ENCODE peak calls at places on chromosome X, in six cellular contexts. J, S, N, U, V and R are unnamed samples. For H3K27me3, the result is how much of the 10 kb centered on the place peaks cover.

GRCh38 chrX:120795301-120795700 is 80.4 kb downstream of the CT47B1 start:
- DNase-seq in J (no peak), S (no peak), N (no peak), U (no peak), V (no peak), R (no peak)

GRCh38 chrX:154855256-154855655 is 20.8 kb upstream of the SMIM9 start:
- DNase-seq in J (no peak), S (no peak), N (no peak), U (no peak), V (no peak), R (no peak)

GRCh38 chrX:1727531-1728027 is 112.7 kb downstream of the ASMT start:
- DNase-seq in J (no peak), S (no peak), N (no peak), U (no peak), V (no peak), R (peak)

GRCh38 chrX:116204947-116205346 is 34.4 kb downstream of the AGTR2 start:
- DNase-seq in J (no peak), S (no peak), N (no peak), U (no peak), V (peak), R (no peak)

GRCh38 chrX:1554469-1555210 is 17.7 kb upstream of the P2RY8 start:
- DNase-seq in J (peak), S (no peak), N (peak), U (no peak), V (no peak), R (no peak)

GRCh38 chrX:35787867-35788266 is 10.3 kb upstream of the MAGEB16 start:
- DNase-seq in J (no peak), S (no peak), N (no peak), U (no peak), V (no peak), R (no peak)

GRCh38 chrX:124497386-124497785 is 151.0 kb downstream of the SH2D1A start:
- DNase-seq in J (no peak), S (no peak), N (no peak), U (no peak), V (no peak), R (no peak)

GRCh38 chrX:68429216-68429615 is 4.1 kb downstream of the OPHN1 start:
- DNase-seq in J (no peak), S (no peak), N (no peak), U (no peak), V (no peak), R (no peak)

GRCh38 chrX:44748014-44748413 is 95.8 kb upstream of the DUSP21 start:
- DNase-seq in J (no peak), S (no peak), N (no peak), U (no peak), V (no peak), R (no peak)

GRCh38 chrX:143945171-143945570 is 61.3 kb downstream of the UBE2NL start:
- DNase-seq in J (no peak), S (no peak), N (no peak), U (no peak), V (no peak), R (no peak)

GRCh38 chrX:130091976-130092522 is 18.2 kb downstream of the ELF4 start:
- DNase-seq in J (no peak), S (peak), N (peak), U (no peak), V (no peak), R (peak)

GRCh38 chrX:107355533-107355932 is 93.9 kb upstream of the FRMPD3 start:
- DNase-seq in J (no peak), S (no peak), N (no peak), U (no peak), V (no peak), R (no peak)

GRCh38 chrX:13223868-13224555 is 95.8 kb downstream of the ATXN3L start:
- DNase-seq in J (no peak), S (no peak), N (no peak), U (no peak), V (no peak), R (peak)

GRCh38 chrX:69987691-69988090 is 62.0 kb downstream of the AWAT2 start:
- DNase-seq in J (no peak), S (no peak), N (no peak), U (no peak), V (no peak), R (no peak)

GRCh38 chrX:15674514-15674898 is 9.9 kb upstream of the CLTRN start:
- DNase-seq in J (peak), S (peak), N (peak), U (peak), V (peak), R (peak)

GRCh38 chrX:12984629-12985303 is 9.9 kb downstream of the TMSB4X start:
- DNase-seq in J (no peak), S (no peak), N (no peak), U (peak), V (peak), R (peak)

GRCh38 chrX:151694661-151695582 is at the start of gene PRRG3:
- DNase-seq in J (no peak), S (no peak), N (no peak), U (no peak), V (no peak), R (no peak)

GRCh38 chrX:71998836-71999509 is 88.3 kb downstream of the NHSL2 start:
- DNase-seq in J (no peak), S (no peak), N (no peak), U (no peak), V (no peak), R (no peak)

GRCh38 chrX:148536961-148537360 is 36.5 kb downstream of the AFF2 start:
- DNase-seq in J (no peak), S (no peak), N (no peak), U (no peak), V (no peak), R (no peak)

GRCh38 chrX:78124304-78124703 is 15.1 kb downstream of the TAF9B start:
- DNase-seq in J (no peak), S (no peak), N (no peak), U (no peak), V (no peak), R (no peak)

GRCh38 chrX:69298466-69299140 is 133.3 kb upstream of the PJA1 start:
- DNase-seq in J (no peak), S (no peak), N (no peak), U (no peak), V (no peak), R (no peak)

GRCh38 chrX:110531873-110532272 is 173.2 kb downstream of the RTL9 start:
- DNase-seq in J (no peak), S (no peak), N (no peak), U (no peak), V (no peak), R (no peak)

GRCh38 chrX:150731795-150732194 is 38.6 kb downstream of the MTMR1 start:
- DNase-seq in J (no peak), S (no peak), N (no peak), U (no peak), V (no peak), R (peak)

GRCh38 chrX:13087322-13088154 is 43.1 kb upstream of the FAM9C start:
- DNase-seq in J (no peak), S (no peak), N (no peak), U (no peak), V (no peak), R (no peak)

GRCh38 chrX:152136312-152136711 is 2.1 kb downstream of the MAGEA10 start:
- DNase-seq in J (no peak), S (no peak), N (no peak), U (no peak), V (no peak), R (no peak)

GRCh38 chrX:44675364-44676024 is 132.8 kb upstream of the FUNDC1 start:
- DNase-seq in J (peak), S (no peak), N (no peak), U (no peak), V (peak), R (peak)

GRCh38 chrX:101803451-101803850 is 128.4 kb downstream of the ZMAT1 start:
- DNase-seq in J (no peak), S (no peak), N (no peak), U (no peak), V (no peak), R (peak)

GRCh38 chrX:84339507-84340364 is 151.7 kb upstream of the RPS6KA6 start:
- DNase-seq in J (no peak), S (no peak), N (no peak), U (no peak), V (no peak), R (no peak)

GRCh38 chrX:129744881-129745321 is 6.1 kb downstream of the XPNPEP2 start:
- DNase-seq in J (no peak), S (no peak), N (no peak), U (no peak), V (no peak), R (no peak)

DNA sequence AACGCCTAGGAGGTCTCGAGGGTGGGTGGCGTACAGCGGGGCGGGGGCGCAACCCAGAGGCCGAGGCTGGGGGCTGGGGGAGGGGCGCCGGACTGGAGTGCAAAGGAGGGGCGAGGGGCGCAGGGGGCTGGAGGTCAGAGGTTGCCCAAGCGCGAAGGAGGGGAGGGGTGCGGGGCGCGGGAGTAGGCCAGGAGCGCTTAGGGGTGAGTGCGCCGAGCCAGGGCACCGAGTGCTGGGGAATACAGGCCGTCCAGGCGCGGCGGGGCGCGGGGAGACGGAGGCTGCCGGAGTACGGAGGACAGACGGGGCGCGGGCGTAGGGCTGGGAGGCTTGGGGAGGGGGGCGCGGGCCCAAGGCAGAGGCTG is 318 bp downstream of the GYG2 start:
- DNase-seq in J (no peak), S (no peak), N (no peak), U (no peak), V (no peak), R (peak)
- H3K4me3 ChIP-seq in J (peak), S (peak), N (peak), U (peak), V (peak), R (peak)

DNA sequence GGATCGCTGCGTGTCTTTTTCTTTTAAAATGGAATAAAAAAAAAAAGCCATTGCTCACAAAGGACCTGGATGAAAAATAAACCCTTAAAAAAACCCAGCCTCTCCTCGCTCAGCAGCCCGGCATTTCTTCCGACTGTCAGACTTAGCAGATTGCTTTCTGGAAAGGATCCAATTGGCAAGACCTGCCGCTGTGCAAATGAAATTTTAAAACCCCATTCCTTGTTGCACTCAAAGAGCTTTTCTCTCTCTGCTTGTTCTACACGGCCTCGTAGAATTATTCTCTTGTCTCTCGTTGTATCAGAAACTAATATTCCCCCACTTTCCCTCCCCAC is 578.6 kb downstream of the BCOR start:
- DNase-seq in J (no peak), S (no peak), N (no peak), U (no peak), V (peak), R (no peak)
- H3K27ac ChIP-seq in J (no peak), S (no peak), N (no peak), U (no peak), V (no peak), R (peak)

GRCh38 chrX:65883556-65883955 is 156.3 kb downstream of the VSIG4 start:
- DNase-seq in J (no peak), S (no peak), N (no peak), U (no peak), V (no peak), R (no peak)
- H3K27me3 ChIP-seq in J (under half), S (under half), N (under half), U (under half), V (under half), R (under half)

DNA sequence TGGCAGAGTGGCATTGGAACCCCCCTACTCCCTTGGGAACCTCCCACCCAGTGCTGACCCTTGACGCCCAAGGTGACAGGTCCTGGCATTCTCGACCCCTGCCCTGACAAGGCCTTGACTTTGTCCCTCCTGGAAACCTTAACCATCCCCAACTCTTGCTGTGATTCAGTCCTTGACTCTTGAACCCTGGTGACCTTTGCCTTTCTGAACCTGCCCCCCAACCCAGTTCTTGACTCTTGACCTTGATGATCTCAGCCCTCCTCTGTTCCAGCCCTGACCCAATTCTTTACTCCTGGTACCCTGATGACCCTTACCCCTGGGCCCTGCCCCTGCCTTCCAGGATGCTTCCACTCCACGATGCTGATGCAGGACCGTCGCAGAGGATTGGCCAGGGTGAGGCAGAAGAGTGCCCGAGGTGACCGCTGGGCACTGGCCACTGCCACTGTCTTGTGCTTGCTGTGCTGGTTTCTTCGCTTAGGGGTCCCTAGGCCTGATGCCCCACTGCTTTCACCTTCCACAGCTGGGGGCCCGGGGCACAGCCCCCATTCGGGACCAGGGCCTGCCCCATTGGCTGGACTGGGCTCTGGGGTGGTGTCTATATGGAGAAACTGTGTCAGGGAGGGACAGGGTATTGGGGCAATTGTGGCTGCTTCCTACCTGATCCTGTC is 1.7 kb downstream of the CACNA1F start:
- DNase-seq in J (no peak), S (no peak), N (no peak), U (no peak), V (no peak), R (no peak)
- H3K4me3 ChIP-seq in J (no peak), S (no peak), N (no peak), U (no peak), V (no peak), R (no peak)

DNA sequence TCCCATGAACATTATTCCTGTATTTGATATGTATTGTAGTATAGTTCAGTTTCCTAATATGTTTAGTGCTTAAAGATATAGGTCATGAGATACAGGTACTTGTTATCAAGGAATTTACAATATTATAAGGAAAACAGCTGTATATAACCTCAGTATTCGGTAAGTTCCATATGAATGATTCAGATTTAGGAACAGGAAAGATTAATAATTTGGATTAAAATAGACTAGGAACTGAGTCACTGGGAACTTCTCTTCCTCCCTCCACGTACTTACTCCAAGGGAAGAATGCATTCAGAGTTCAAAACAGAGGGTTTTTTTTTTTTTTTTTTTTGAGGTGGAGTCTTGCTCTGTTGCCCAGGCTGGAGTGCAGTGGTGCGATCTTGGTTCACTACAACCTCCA is 20.0 kb downstream of the DIAPH2 start:
- DNase-seq in J (no peak), S (no peak), N (no peak), U (no peak), V (no peak), R (no peak)
- H3K27ac ChIP-seq in J (no peak), S (no peak), N (no peak), U (no peak), V (no peak), R (no peak)

DNA sequence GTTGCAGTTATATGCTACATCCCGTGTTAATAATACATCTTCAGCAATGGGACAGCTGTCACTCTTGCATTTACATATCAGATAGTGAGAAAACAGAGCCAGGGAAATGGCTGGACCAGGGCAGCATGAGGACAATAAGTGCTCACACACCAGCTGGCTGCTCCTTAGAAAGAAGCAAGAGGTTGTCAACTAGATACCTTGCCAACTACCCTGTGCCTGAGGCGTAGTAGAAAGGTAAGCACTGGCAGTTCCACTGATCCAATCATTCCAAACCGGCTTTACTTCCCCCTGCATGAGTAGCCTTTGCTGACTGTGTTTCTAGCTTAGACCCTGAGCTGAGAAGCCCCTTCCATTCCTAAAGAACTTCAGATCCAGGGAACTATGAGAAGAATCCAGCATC is 52.2 kb upstream of the FGF13 start:
- DNase-seq in J (no peak), S (no peak), N (no peak), U (peak), V (peak), R (no peak)
- H3K27me3 ChIP-seq in J (under half), S (under half), N (under half), U (under half), V (under half), R (under half)

DNA sequence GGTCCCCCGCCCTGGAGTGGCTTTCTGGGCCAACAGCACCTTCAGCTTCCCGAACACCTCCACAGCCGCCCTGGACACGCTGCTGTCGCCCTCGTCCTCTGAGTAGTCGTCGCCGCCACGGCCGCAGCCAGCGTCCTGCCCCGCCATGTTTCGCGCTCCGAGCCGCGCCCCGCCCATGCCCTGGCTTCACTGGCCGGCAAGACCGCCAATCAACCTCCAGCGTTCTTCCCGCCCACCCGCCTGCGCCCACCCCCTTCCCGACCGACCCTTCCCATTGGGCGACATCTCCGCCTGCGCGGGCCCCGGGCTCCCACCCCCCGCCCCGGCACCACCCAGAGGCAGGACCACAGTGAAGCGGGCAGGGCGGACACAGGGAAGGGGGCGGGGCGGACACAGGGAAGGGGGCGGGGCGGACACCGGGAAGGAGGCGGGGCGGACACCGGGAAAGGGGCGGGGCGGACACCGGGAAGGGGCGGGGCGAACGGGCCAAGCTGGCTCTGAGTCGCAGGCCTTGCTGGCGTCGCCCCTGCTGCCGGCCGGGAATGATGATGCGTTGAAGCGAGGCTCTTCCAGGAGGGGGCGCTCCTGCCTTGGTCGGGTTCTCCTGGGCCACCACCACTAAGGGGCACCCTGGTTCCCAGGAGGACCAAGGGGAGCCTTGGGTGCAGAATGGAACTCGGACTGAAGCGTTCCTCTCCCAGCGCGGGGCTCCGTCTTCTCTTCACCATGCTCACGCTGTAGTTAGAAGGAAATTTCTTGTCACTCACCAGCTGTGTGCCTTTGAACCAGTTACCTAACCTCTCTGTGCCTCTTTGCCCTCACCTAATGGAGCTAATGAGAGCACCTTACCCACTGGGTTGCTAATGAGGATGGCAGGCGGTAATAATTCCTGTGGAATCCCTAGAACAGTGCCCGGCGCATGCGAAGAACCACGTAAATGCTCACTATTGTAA is at the start of gene HAUS7:
- DNase-seq in J (peak), S (peak), N (peak), U (peak), V (peak), R (peak)
- H3K4me3 ChIP-seq in J (peak), S (peak), N (peak), U (peak), V (peak), R (peak)